ENCODE peak calls at places on chromosomes 1 and 21, in four cellular contexts. Q is HepG2, G is endothelial cell, M is neural crest cell. H is an unnamed sample.

GRCh38 chr1:45643978-45644377 is 20.1 kb upstream of the CCDC17 start:
- DNase-seq in Q (peak), G (no peak), M (no peak), H (no peak)

GRCh38 chr21:28213221-28213620 is 779.5 kb downstream of the LTN1 start:
- DNase-seq in Q (no peak), G (no peak), M (no peak), H (no peak)

GRCh38 chr1:204070895-204071294 is 2.0 kb upstream of the SOX13 start:
- DNase-seq in Q (no peak), G (no peak), M (no peak), H (no peak)

GRCh38 chr1:101308001-101308659 is 71.3 kb downstream of the S1PR1 start:
- DNase-seq in Q (no peak), G (no peak), M (no peak), H (no peak)

GRCh38 chr1:53532912-53533311 is 73.7 kb downstream of the DMRTB1 start:
- DNase-seq in Q (no peak), G (no peak), M (no peak), H (no peak)

GRCh38 chr1:156115514-156116374 is 1.2 kb downstream of the LMNA start:
- DNase-seq in Q (peak), G (peak), M (no peak), H (peak)

GRCh38 chr1:223259462-223259861 is 104.5 kb downstream of the SUSD4 start:
- DNase-seq in Q (no peak), G (no peak), M (no peak), H (no peak)

GRCh38 chr1:57796609-57797008 is 372.7 kb upstream of the DAB1 start:
- DNase-seq in Q (no peak), G (no peak), M (no peak), H (no peak)

GRCh38 chr1:29706936-29707335 is 470.6 kb downstream of the PTPRU start:
- DNase-seq in Q (no peak), G (peak), M (peak), H (peak)

GRCh38 chr1:2636733-2637132 is 3.9 kb upstream of the MMEL1 start:
- DNase-seq in Q (no peak), G (no peak), M (no peak), H (no peak)

GRCh38 chr1:247390116-247390791 is 25.7 kb upstream of the NLRP3 start:
- DNase-seq in Q (peak), G (peak), M (peak), H (peak)
- TF ChIP-seq CTCF in Q (peak), G (peak), M (peak), H (peak)

DNA sequence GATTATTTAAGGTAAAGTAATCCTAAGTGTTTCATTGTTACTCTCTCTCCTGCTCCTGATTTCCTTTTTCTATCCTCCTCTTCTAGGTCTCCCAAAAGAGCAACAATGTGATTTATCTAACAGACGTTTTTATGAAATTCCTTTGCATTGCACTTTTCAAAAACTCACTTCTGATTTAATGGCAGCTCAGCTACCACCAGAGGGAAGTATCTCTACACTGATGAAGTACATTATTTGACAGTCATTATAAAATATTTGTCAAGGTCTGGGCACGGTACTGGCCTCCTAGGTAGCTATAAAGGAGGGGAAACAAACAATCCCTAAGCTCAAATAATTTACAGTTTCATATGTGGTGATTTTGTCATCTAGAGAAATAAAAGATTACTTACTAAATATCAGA is 15.6 kb downstream of the TMPRSS15 start:
- DNase-seq in Q (no peak), G (no peak), M (no peak), H (no peak)
- TF ChIP-seq CTCF in Q (no peak), G (no peak), M (peak), H (no peak)

DNA sequence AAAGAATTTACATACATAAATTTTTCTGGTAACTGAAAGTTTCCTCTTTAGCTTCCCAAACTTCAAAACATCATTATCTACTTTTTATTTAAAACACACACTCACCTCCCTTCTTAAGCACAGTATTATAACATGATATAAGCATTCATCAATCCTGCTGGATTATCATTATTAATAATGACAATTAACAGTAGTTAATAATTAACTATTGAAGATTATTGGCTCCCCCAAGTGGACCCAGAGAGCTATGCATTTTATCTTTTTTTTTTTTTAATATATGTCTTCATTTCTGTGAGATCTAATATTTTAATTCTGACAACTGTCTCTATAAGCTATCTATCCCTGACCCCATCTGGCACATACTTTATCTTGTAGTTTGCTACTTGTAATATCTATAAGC is 252.1 kb upstream of the CACYBP start:
- DNase-seq in Q (no peak), G (no peak), M (no peak), H (no peak)
- TF ChIP-seq CTCF in Q (no peak), G (no peak), M (peak), H (no peak)

DNA sequence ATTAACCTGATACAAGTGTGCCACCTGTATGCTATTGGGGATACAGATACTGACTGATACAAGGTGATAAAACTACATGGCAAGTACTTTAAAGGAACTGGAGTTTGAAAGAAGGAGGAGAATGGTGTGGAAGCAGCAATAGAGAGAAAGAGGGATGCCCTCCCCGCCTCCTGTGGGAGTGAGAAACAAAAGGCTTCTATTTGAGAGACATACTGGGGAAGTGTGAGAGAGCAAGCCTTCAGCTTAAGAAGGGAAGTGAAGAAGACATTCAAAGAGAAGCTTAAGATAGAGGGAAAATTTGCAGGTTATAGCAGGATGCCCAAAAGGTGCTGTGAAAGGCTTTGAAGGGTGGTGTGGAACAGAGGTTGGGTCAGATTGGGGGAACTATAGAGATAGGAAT is 7.7 kb upstream of the ALG14 start:
- DNase-seq in Q (no peak), G (no peak), M (no peak), H (no peak)
- TF ChIP-seq CTCF in Q (no peak), G (no peak), M (no peak), H (no peak)

GRCh38 chr21:41881051-41881450 is 1.9 kb upstream of the PRDM15 start:
- DNase-seq in Q (no peak), G (no peak), M (no peak), H (no peak)
- TF ChIP-seq CTCF in Q (no peak), G (no peak), M (no peak), H (no peak)

GRCh38 chr1:181768930-181769280 is 285.6 kb downstream of the CACNA1E start:
- DNase-seq in Q (no peak), G (no peak), M (no peak), H (no peak)

GRCh38 chr1:181769846-181770245 is 286.5 kb downstream of the CACNA1E start:
- DNase-seq in Q (no peak), G (no peak), M (no peak), H (no peak)

GRCh38 chr1:181776044-181776443 is 285.5 kb downstream of the ZNF648 start:
- DNase-seq in Q (no peak), G (no peak), M (no peak), H (no peak)

GRCh38 chr1:181768216-181768929 is 285.1 kb downstream of the CACNA1E start:
- DNase-seq in Q (no peak), G (no peak), M (no peak), H (no peak)

DNA sequence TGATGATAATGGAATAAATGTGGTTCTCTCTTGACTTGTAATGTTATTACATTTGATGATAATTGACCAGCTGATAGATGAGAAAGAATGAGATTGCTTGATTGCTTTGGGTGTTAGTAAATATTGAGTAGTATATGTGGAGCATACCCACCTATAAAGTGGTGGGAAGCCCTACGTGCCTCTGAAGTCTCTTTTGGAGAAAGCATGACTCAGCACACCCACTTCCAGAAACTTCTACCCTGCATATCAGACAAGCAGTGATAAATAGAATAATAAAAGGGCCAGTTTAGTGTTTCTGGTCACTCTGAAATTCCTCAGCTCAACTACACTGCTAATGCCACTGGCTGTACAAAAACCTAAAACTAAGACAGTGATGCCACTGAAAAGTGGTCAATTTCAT is 288.8 kb downstream of the ZNF648 start:
- DNase-seq in Q (no peak), G (no peak), M (no peak), H (no peak)
- TF ChIP-seq CTCF in Q (no peak), G (no peak), M (no peak), H (no peak)

DNA sequence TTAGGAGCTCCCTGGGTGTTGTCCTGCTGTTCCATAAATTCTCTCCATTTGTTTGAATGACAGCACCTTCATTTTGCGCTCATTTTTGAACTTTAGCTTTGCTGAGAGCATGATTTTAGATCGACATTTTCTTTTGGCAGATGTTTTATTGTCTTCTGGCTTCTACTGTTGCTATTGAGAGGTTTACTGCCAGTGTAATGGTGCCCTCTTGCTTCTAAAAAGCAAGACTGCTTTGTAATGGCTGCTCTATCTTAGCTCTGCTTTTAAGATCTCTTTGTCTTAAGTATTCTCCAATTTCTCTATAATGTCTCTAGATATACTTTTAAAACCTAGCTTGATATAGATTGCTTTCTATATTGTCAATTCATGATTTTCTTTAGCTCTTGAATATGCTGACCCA is 27.8 kb downstream of the THEM4 start:
- DNase-seq in Q (no peak), G (no peak), M (no peak), H (no peak)
- TF ChIP-seq CTCF in Q (no peak), G (no peak), M (no peak), H (no peak)

GRCh38 chr1:42957880-42958487 is 684 bp downstream of the SLC2A1 start:
- DNase-seq in Q (no peak), G (peak), M (peak), H (peak)
- TF ChIP-seq CTCF in Q (no peak), G (no peak), M (no peak), H (no peak)

H was measured in nephron progenitor cell.